ENCODE peak calls at places on chromosomes 11 and 22, in nine cellular contexts. M, I, S, P, Q, R, J, A and T are unnamed samples.

GRCh38 chr11:75352417-75353206 is 1.2 kb upstream of the ARRB1 start:
- DNase-seq in Q (peak), P (no peak), R (no peak), S (peak), A (no peak), M (peak), J (no peak), I (no peak), T (no peak)

GRCh38 chr11:61728066-61728939 is 24.1 kb upstream of the MYRF start:
- DNase-seq in R (no peak), I (no peak), S (peak), M (no peak), Q (no peak), J (no peak), P (no peak), A (no peak), T (no peak)

GRCh38 chr11:17473071-17473744 is 3.4 kb downstream of the ABCC8 start:
- DNase-seq in Q (peak), P (peak), R (peak), A (peak), S (no peak), I (peak), J (no peak), M (no peak), T (no peak)

GRCh38 chr11:46894961-46895360 is 23.4 kb downstream of the LRP4 start:
- DNase-seq in Q (no peak), S (no peak), I (no peak), P (no peak), A (no peak), M (no peak), R (no peak), J (no peak), T (no peak)

GRCh38 chr11:125140251-125140650 is 24.3 kb upstream of the PKNOX2 start:
- DNase-seq in R (no peak), M (no peak), I (no peak), S (no peak), J (no peak), P (no peak), Q (peak), A (no peak), T (no peak)

GRCh38 chr11:128734439-128735224 is 40.8 kb downstream of the FLI1 start:
- DNase-seq in S (peak), R (no peak), I (no peak), P (peak), M (no peak), A (no peak), Q (no peak), J (no peak), T (no peak)

GRCh38 chr22:39738746-39739145 is 154.8 kb downstream of the ENTHD1 start:
- DNase-seq in Q (no peak), M (no peak), I (peak), J (no peak), A (no peak), P (no peak), S (no peak), R (peak), T (no peak)

GRCh38 chr11:46006418-46007070 is 84.1 kb downstream of the LARGE2 start:
- DNase-seq in J (peak), A (no peak), Q (no peak), S (peak), I (peak), M (peak), R (peak), P (peak), T (peak)

GRCh38 chr11:47083913-47084312 is 92.8 kb downstream of the ARFGAP2 start:
- DNase-seq in R (peak), S (no peak), A (no peak), J (no peak), Q (no peak), I (peak), M (no peak), P (peak), T (no peak)

GRCh38 chr22:45581549-45582080 is 78.9 kb downstream of the FBLN1 start:
- DNase-seq in R (no peak), A (no peak), S (no peak), Q (no peak), M (no peak), P (no peak), J (no peak), I (no peak), T (no peak)

GRCh38 chr11:64352099-64353005 is 6.6 kb upstream of the RPS6KA4 start:
- DNase-seq in I (no peak), R (no peak), J (no peak), A (no peak), Q (no peak), M (no peak), P (no peak), S (no peak), T (no peak)

GRCh38 chr11:15871904-15872303 is 484.4 kb downstream of the SOX6 start:
- DNase-seq in I (no peak), R (no peak), P (no peak), M (no peak), S (no peak), A (no peak), J (no peak), Q (peak), T (no peak)

GRCh38 chr11:15897211-15897960 is 459.0 kb downstream of the SOX6 start:
- DNase-seq in P (no peak), M (no peak), R (peak), S (no peak), Q (no peak), I (peak), A (no peak), J (no peak), T (no peak)

GRCh38 chr22:32796865-32797573 is 4.5 kb upstream of the TIMP3 start:
- DNase-seq in P (peak), J (peak), A (peak), Q (peak), R (peak), S (peak), I (peak), M (peak), T (peak)

GRCh38 chr22:38069372-38070249 is 12.4 kb downstream of the PICK1 start:
- DNase-seq in P (peak), M (no peak), I (peak), A (no peak), Q (peak), S (no peak), R (no peak), J (peak), T (no peak)

GRCh38 chr22:39343259-39344045 is 6.3 kb upstream of the SYNGR1 start:
- DNase-seq in M (peak), S (peak), A (peak), Q (peak), P (peak), I (peak), R (peak), J (peak), T (peak)

GRCh38 chr11:91163619-91164451 is 941.0 kb upstream of the CHORDC1 start:
- DNase-seq in M (no peak), R (peak), S (no peak), A (peak), I (peak), P (no peak), J (no peak), Q (no peak), T (peak)

GRCh38 chr22:36771376-36772063 is 4.4 kb downstream of the IFT27 start:
- DNase-seq in I (no peak), Q (peak), A (no peak), M (peak), P (no peak), S (no peak), J (no peak), R (no peak), T (no peak)

GRCh38 chr11:133339495-133340140 is 192.7 kb downstream of the OPCML start:
- DNase-seq in P (no peak), S (no peak), M (no peak), I (no peak), J (no peak), A (no peak), R (peak), Q (no peak), T (peak)

GRCh38 chr11:71499546-71499945 is 27.5 kb upstream of the KRTAP5-7 start:
- DNase-seq in S (no peak), P (no peak), I (no peak), R (no peak), Q (no peak), A (peak), J (no peak), M (no peak), T (no peak)

GRCh38 chr11:976431-977160 is 50.9 kb downstream of the AP2A2 start:
- DNase-seq in Q (no peak), S (no peak), I (no peak), J (no peak), R (no peak), M (peak), A (no peak), P (peak), T (peak)

GRCh38 chr11:103998826-103999390 is 37.5 kb upstream of the DDI1 start:
- DNase-seq in R (no peak), I (no peak), P (no peak), M (no peak), S (no peak), Q (no peak), A (no peak), J (no peak), T (no peak)

GRCh38 chr11:24324211-24324610 is 172.6 kb upstream of the LUZP2 start:
- DNase-seq in A (no peak), P (no peak), R (peak), I (peak), Q (no peak), M (no peak), J (no peak), S (no peak), T (no peak)

GRCh38 chr11:117199061-117199915 is at the start of gene TAGLN:
- DNase-seq in Q (peak), S (no peak), R (peak), P (no peak), J (peak), M (peak), I (peak), A (peak), T (peak)

GRCh38 chr11:19905280-19905853 is 192.7 kb downstream of the NAV2 start:
- DNase-seq in I (peak), P (peak), M (no peak), S (no peak), J (no peak), R (peak), A (no peak), Q (no peak), T (no peak)

GRCh38 chr22:35914665-35915476 is 113.8 kb downstream of the RBFOX2 start:
- DNase-seq in M (peak), S (peak), A (peak), J (peak), I (peak), P (peak), Q (peak), R (peak), T (peak)

GRCh38 chr22:31947296-31947695 is 3.0 kb downstream of the YWHAH start:
- DNase-seq in J (peak), M (no peak), R (peak), A (no peak), Q (no peak), S (peak), I (no peak), P (peak), T (no peak)

GRCh38 chr22:45584121-45584570 is 81.5 kb downstream of the FBLN1 start:
- DNase-seq in R (no peak), P (peak), J (no peak), S (no peak), Q (no peak), I (peak), M (no peak), A (no peak), T (no peak)

GRCh38 chr22:44455151-44455962 is 42.7 kb downstream of the RTL6 start:
- DNase-seq in A (no peak), Q (peak), I (no peak), S (peak), R (peak), J (no peak), M (no peak), P (no peak), T (no peak)

GRCh38 chr11:42179211-42179610 is 719.8 kb upstream of the LRRC4C start:
- DNase-seq in J (no peak), Q (no peak), S (no peak), I (no peak), P (no peak), M (no peak), R (no peak), A (no peak), T (no peak)

GRCh38 chr22:26565889-26566288 is 24.0 kb downstream of the TPST2 start:
- DNase-seq in R (no peak), Q (no peak), P (peak), M (no peak), A (no peak), J (no peak), I (no peak), S (no peak), T (no peak)

GRCh38 chr11:123640677-123641494 is 13.5 kb downstream of the SCN3B start:
- DNase-seq in J (peak), S (peak), P (peak), M (peak), I (peak), A (peak), R (peak), Q (peak), T (no peak)

GRCh38 chr11:95364324-95365295 is 133.6 kb upstream of the SESN3 start:
- DNase-seq in P (peak), S (no peak), M (no peak), Q (no peak), J (no peak), A (no peak), I (no peak), R (peak), T (peak)

GRCh38 chr11:22193348-22194051 is 615 bp downstream of the ANO5 start:
- DNase-seq in R (no peak), S (peak), Q (peak), M (peak), J (peak), I (no peak), P (no peak), A (no peak), T (no peak)

GRCh38 chr11:117875397-117876048 is 935 bp downstream of the FXYD6 start:
- DNase-seq in M (no peak), P (no peak), J (no peak), A (no peak), Q (no peak), R (no peak), I (no peak), S (no peak), T (no peak)

GRCh38 chr11:69245041-69245440 is 48.9 kb upstream of the MYEOV start:
- DNase-seq in J (no peak), S (no peak), M (no peak), R (no peak), P (no peak), I (no peak), A (peak), Q (peak), T (no peak)

GRCh38 chr22:50184004-50184461 is 1.7 kb upstream of the TRABD start:
- DNase-seq in I (peak), P (no peak), S (no peak), Q (peak), J (peak), R (peak), M (peak), A (no peak), T (no peak)

GRCh38 chr11:123438191-123438627 is 8.1 kb downstream of the GRAMD1B start:
- DNase-seq in M (no peak), J (no peak), I (peak), A (peak), Q (peak), P (no peak), S (no peak), R (no peak), T (no peak)

GRCh38 chr22:46980392-46980791 is 217.9 kb downstream of the TBC1D22A start:
- DNase-seq in M (no peak), R (no peak), J (no peak), P (no peak), I (no peak), Q (no peak), S (no peak), A (no peak), T (no peak)

GRCh38 chr11:16774920-16775603 is 36.6 kb downstream of the C11orf58 start:
- DNase-seq in A (no peak), I (no peak), S (no peak), R (no peak), P (no peak), Q (peak), J (no peak), M (no peak), T (no peak)

GRCh38 chr11:66150725-66151124 is 80.7 kb downstream of the PACS1 start:
- DNase-seq in I (no peak), J (no peak), Q (no peak), M (no peak), R (no peak), A (no peak), P (no peak), S (no peak), T (no peak)
- TF ChIP-seq CTCF in I (no peak), J (no peak), Q (no peak), M (no peak), R (no peak), A (no peak), P (no peak), S (no peak), T (no peak)

GRCh38 chr11:108286369-108286768 is 63.5 kb downstream of the ATM start:
- DNase-seq in R (no peak), M (no peak), J (no peak), S (no peak), P (peak), A (no peak), Q (no peak), I (no peak), T (no peak)
- H3K4me3 ChIP-seq in R (no peak), M (no peak), J (no peak), S (no peak), P (no peak), A (no peak), Q (no peak), I (no peak), T (no peak)

GRCh38 chr11:10878408-10879214 is 20.8 kb upstream of the ZBED5 start:
- DNase-seq in R (peak), A (no peak), P (peak), J (peak), Q (peak), M (peak), S (peak), I (peak), T (peak)
- TF ChIP-seq CTCF in R (peak), A (peak), P (peak), J (peak), Q (peak), M (peak), S (peak), I (peak), T (peak)

GRCh38 chr11:76686261-76687079 is 15.9 kb upstream of the LRRC32 start:
- DNase-seq in P (no peak), A (no peak), Q (peak), S (peak), R (no peak), I (no peak), J (no peak), M (no peak), T (no peak)
- H3K4me3 ChIP-seq in P (no peak), A (no peak), Q (no peak), S (no peak), R (no peak), I (no peak), J (no peak), M (no peak), T (no peak)

GRCh38 chr22:19038728-19039447 is 83.3 kb downstream of the DGCR2 start:
- DNase-seq in P (no peak), Q (peak), J (no peak), M (no peak), A (no peak), I (no peak), R (no peak), S (no peak), T (no peak)
- TF ChIP-seq CTCF in P (no peak), Q (peak), J (no peak), M (no peak), A (no peak), I (no peak), R (no peak), S (no peak), T (no peak)

DNA sequence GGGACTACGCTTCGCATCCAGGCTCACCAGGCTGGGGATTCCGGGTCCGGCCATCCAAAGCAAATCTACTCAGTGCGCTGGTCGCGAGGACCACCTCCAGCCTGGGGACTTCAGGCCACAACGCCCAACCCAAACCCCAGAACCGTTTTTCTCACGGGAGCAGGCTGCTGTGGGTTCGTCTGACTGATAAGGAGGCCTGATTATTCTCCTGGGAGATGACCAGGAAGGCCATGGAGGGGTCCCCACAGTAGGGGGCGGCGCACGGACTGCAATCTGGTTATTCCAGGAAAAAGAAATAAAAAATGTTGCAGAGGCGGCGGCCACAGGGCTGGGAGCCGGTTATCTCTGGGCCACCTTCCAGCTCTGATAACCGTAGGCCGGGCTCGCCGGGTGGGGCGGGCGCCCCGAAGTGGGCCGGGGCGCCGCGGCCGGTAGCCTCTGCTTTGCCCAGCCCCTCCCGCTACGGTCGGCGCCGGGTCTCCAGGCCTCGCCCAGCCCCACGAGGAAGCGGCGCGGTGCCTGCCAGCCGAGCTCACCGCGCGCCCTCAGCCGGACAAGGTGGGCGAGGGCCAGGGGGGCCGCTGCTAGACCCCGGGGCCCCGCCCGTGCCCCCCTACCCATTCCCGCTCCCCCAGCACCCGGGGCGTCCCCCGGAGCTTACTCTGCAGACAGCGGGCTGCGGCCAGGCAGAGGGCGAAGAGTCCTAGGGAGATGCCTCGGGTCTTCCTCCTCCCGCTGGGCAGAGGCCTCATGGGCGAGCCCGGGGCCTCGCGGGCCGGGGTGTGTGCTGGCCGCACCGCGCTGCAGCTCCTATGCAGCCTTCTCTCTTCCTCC is 450 bp downstream of the VSTM5 start:
- DNase-seq in A (peak), P (peak), M (peak), R (no peak), S (no peak), I (no peak), J (peak), Q (peak), T (no peak)
- H3K4me3 ChIP-seq in A (peak), P (no peak), M (peak), R (peak), S (no peak), I (peak), J (peak), Q (no peak), T (peak)